ENCODE peak calls at places on chromosomes 11 and 22, in eight cellular contexts. F is gastrocnemius medialis; J is kidney; U is CD4-positive, alpha-beta T cell; H is astrocyte; K is left ventricle myocardium inferior; S is mammary epithelial cell; Q is cardiac muscle cell. B is an unnamed sample.

GRCh38 chr11:35546317-35546716 is 20.9 kb upstream of the PAMR1 start:
- DNase-seq in S (no peak), K (no peak), Q (no peak), U (no peak), F (no peak), J (no peak), H (no peak), B (no peak)

GRCh38 chr11:57482782-57483569 is 22.6 kb downstream of the RTN4RL2 start:
- DNase-seq in Q (peak), K (peak), F (no peak), J (peak), H (no peak), S (no peak), U (peak), B (peak)

GRCh38 chr11:36402568-36403181 is 106.6 kb downstream of the PRR5L start:
- DNase-seq in J (no peak), K (no peak), F (no peak), H (no peak), Q (peak), S (no peak), U (no peak), B (no peak)

GRCh38 chr11:115678942-115679341 is 174.7 kb upstream of the CADM1 start:
- DNase-seq in J (no peak), K (no peak), S (no peak), H (no peak), U (no peak), Q (peak), F (no peak), B (no peak)

GRCh38 chr11:126115253-126115540 is 52.5 kb upstream of the CDON start:
- DNase-seq in F (no peak), K (peak), S (no peak), U (no peak), H (no peak), Q (no peak), J (peak), B (no peak)

GRCh38 chr11:111541209-111542061 is 915 bp downstream of the LAYN start:
- DNase-seq in J (peak), U (no peak), H (peak), Q (peak), F (peak), K (peak), S (peak), B (no peak)

GRCh38 chr11:70399681-70400112 is 1.4 kb downstream of the CTTN start:
- DNase-seq in J (peak), Q (peak), S (peak), H (peak), U (no peak), F (peak), K (peak), B (peak)

GRCh38 chr11:125502198-125502597 is 6.1 kb upstream of the FEZ1 start:
- DNase-seq in U (no peak), H (no peak), K (no peak), S (no peak), Q (no peak), J (no peak), F (no peak), B (no peak)

GRCh38 chr11:67691149-67691548 is 16.7 kb upstream of the ALDH3B2 start:
- DNase-seq in U (no peak), J (no peak), K (no peak), F (no peak), H (no peak), Q (no peak), S (no peak), B (no peak)
- TF ChIP-seq CTCF in U (peak), J (peak), K (peak), F (no peak), H (no peak), Q (peak), S (peak), B (peak)

GRCh38 chr22:19514831-19515565 is 9.2 kb downstream of the CLDN5 start:
- DNase-seq in S (peak), U (no peak), K (no peak), H (peak), F (no peak), Q (no peak), J (no peak), B (no peak)
- H3K27ac ChIP-seq in S (no peak), U (no peak), K (no peak), H (no peak), F (no peak), Q (no peak), J (no peak), B (no peak)

DNA sequence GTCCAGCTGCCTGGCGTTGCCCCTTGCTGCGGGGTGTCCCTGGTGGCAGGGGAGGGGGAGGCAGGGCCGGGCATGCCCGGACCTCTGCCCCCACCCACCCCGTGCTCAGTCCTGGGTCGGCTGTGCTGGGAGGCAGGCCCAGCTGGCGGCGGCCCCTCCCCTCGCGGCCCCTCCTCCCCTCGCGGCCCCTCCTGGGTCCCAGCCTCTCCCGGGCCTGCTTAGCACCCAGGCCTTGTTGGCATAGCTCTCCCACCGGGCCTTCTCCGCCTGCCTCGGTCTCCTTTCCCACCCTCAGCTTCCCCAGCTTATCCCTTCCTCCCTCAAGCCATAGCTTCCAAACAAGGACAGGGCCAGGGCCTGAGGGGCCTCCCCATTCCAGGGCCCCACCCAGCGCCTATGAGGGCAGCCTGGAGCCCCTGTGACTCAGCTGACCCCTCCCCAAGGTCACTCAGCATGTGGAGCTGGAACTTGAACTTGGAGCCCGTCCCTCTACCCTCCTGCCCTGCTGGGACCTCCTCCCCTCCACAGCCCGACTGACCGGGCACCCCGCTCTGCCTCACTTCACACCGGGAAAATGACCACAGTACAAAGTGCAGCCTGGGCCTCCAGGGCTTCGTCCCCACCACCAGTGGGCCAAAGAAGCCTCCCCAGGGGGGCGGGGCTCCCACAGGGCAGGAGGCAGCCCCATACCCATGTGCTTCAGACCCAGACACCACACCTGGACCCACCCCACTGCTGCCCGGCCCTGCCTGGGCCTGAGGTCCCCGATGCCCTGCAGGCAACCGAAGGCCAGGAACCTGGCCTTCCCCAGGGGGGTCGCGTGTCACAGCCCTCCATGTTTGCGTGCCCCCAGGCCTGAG is 1.2 kb downstream of the EPS8L2 start:
- DNase-seq in Q (no peak), H (no peak), J (peak), S (peak), F (no peak), U (no peak), K (no peak), B (no peak)
- TF ChIP-seq CTCF in Q (no peak), H (no peak), J (no peak), S (no peak), F (no peak), U (no peak), K (no peak), B (no peak)

GRCh38 chr22:34885852-34886251 is 180.1 kb upstream of the ISX start:
- DNase-seq in S (peak), K (no peak), F (no peak), H (no peak), U (no peak), Q (no peak), J (no peak), B (no peak)

GRCh38 chr22:34880667-34881066 is 185.3 kb upstream of the ISX start:
- DNase-seq in J (no peak), H (no peak), U (no peak), K (no peak), Q (no peak), S (no peak), F (no peak), B (no peak)

GRCh38 chr22:34886812-34887211 is 179.1 kb upstream of the ISX start:
- DNase-seq in U (no peak), S (peak), K (no peak), H (no peak), Q (no peak), J (no peak), F (no peak), B (no peak)

GRCh38 chr22:34881453-34881852 is 184.5 kb upstream of the ISX start:
- DNase-seq in J (no peak), U (no peak), K (no peak), Q (no peak), S (no peak), H (no peak), F (no peak), B (no peak)

DNA sequence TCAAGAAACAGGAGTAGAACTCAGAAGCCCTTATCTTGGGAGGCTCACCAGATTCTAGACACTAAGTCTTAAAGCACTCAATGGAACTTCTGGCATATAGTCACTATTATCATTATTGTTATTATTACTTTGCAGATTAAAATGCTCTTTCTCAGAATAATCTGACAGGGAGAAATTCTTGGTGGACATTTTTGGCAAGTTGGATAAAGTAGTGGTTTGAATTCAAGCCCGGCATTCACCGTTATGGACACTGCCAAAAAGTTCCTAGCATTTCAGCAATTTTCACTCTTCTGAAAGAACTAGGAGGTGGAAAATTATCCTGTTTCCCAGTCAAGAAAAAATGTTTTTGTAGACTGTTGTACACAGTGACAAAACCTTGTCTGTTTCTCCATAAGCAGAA is 179.6 kb upstream of the ISX start:
- DNase-seq in Q (no peak), U (no peak), K (no peak), H (peak), F (no peak), J (no peak), S (no peak), B (no peak)
- H3K27ac ChIP-seq in Q (no peak), U (no peak), K (no peak), H (peak), F (no peak), J (no peak), S (no peak), B (no peak)

GRCh38 chr11:72926076-72926475 is 111.9 kb downstream of the ATG16L2 start:
- DNase-seq in F (no peak), J (no peak), S (no peak), K (no peak), U (no peak), H (no peak), Q (no peak), B (no peak)

GRCh38 chr11:72925656-72926055 is 111.4 kb downstream of the ATG16L2 start:
- DNase-seq in Q (no peak), S (no peak), F (no peak), H (no peak), K (no peak), U (no peak), J (no peak), B (no peak)

GRCh38 chr11:72927380-72927779 is 113.2 kb downstream of the ATG16L2 start:
- DNase-seq in U (no peak), K (no peak), J (no peak), S (no peak), Q (no peak), F (no peak), H (no peak), B (no peak)

GRCh38 chr11:72921028-72921716 is 107.0 kb downstream of the ATG16L2 start:
- DNase-seq in K (no peak), F (no peak), H (no peak), U (no peak), Q (no peak), S (no peak), J (no peak), B (no peak)

DNA sequence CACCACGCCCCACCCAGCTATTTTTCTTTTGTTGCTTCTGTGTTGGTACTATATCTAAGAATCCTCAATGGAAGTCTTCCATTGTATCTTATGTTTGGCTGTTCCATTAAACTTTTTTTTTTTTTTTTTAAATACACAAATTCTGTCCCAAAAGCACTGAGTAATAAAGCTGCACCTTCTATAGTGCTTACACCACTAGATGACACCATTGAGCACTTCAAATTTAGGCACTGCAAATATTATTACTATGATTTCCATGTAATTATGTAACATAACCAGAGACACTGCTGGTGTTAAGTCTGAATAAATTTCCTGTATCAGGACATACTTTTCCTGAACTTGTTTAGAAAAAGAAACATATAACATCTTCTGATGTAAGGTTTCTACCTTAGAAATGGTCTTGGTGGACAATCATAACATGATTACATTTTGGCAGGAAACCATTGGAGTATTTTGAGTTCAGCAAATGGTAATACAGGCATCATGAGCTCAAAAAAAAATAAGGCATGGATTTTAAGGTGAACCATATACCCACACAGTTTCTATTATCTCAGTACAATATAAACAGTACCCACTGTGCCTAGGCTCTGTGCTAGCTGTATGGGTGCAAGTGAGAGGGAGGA is 110.5 kb downstream of the ATG16L2 start:
- DNase-seq in H (peak), J (no peak), Q (peak), F (no peak), S (peak), U (no peak), K (no peak), B (peak)
- TF ChIP-seq CTCF in H (peak), J (peak), Q (peak), F (peak), S (peak), U (peak), K (peak), B (peak)

GRCh38 chr22:49380828-49381114 is 446.9 kb downstream of the BRD1 start:
- DNase-seq in U (no peak), F (no peak), S (no peak), J (no peak), Q (no peak), K (no peak), H (no peak), B (no peak)
- H3K27ac ChIP-seq in U (no peak), F (no peak), S (no peak), J (no peak), Q (no peak), K (no peak), H (no peak), B (no peak)

B was measured in RWPE1.